ENCODE peak calls at places on chromosomes 12 and 14, in four cellular contexts. N, H, D and S are unnamed samples. For H3K4me1, the result is how much of the 10 kb centered on the place peaks cover.

GRCh38 chr14:85058170-85058569 is 471.8 kb upstream of the FLRT2 start:
- DNase-seq in D (no peak), N (no peak), H (no peak), S (no peak)

GRCh38 chr14:83164016-83164415 is 1630.4 kb upstream of the SEL1L start:
- DNase-seq in N (no peak), H (no peak), D (no peak), S (no peak)

GRCh38 chr14:74866708-74867389 is 9.1 kb downstream of the PROX2 start:
- DNase-seq in H (no peak), N (no peak), D (no peak), S (no peak)

GRCh38 chr12:54240129-54240528 is 39.8 kb downstream of the CBX5 start:
- DNase-seq in N (no peak), D (no peak), H (no peak), S (no peak)

GRCh38 chr14:98168196-98168985 is 1103.6 kb downstream of the BCL11B start:
- DNase-seq in H (no peak), N (no peak), D (no peak), S (no peak)

GRCh38 chr14:72104011-72104613 is 171.9 kb downstream of the RGS6 start:
- DNase-seq in H (no peak), N (no peak), D (peak), S (peak)

GRCh38 chr12:10557766-10558165 is 52.1 kb downstream of the EIF2S3B start:
- DNase-seq in N (no peak), H (peak), D (peak), S (no peak)

GRCh38 chr14:90274019-90274418 is 17.7 kb downstream of the PSMC1 start:
- DNase-seq in N (no peak), D (peak), H (no peak), S (no peak)

GRCh38 chr12:55934343-55934742 is 3.4 kb downstream of the DGKA start:
- DNase-seq in N (no peak), H (no peak), D (no peak), S (no peak)

GRCh38 chr12:97177482-97177881 is 270.4 kb downstream of the NEDD1 start:
- DNase-seq in N (no peak), H (no peak), D (no peak), S (no peak)

GRCh38 chr14:69956970-69957369 is 77.8 kb downstream of the SMOC1 start:
- DNase-seq in N (no peak), D (no peak), H (no peak), S (no peak)

GRCh38 chr12:51371295-51371953 is 19.8 kb downstream of the GALNT6 start:
- DNase-seq in D (peak), H (no peak), N (peak), S (peak)

GRCh38 chr14:100074431-100075100 is 9.3 kb downstream of the EVL start:
- DNase-seq in H (no peak), N (no peak), D (no peak), S (no peak)

GRCh38 chr14:71466251-71466650 is 466.0 kb upstream of the RGS6 start:
- DNase-seq in D (no peak), H (no peak), N (no peak), S (no peak)

GRCh38 chr14:54003064-54003463 is 46.4 kb upstream of the BMP4 start:
- DNase-seq in H (no peak), D (no peak), N (peak), S (no peak)

GRCh38 chr12:12008232-12008850 is 62.4 kb upstream of the BCL2L14 start:
- DNase-seq in D (no peak), H (no peak), N (no peak), S (peak)

GRCh38 chr12:15982471-15982870 is 71.3 kb downstream of the DERA start:
- DNase-seq in N (no peak), H (no peak), D (no peak), S (no peak)

GRCh38 chr14:92935446-92935845 is 12.5 kb downstream of the CHGA start:
- DNase-seq in D (no peak), H (no peak), N (no peak), S (no peak)

GRCh38 chr12:82867782-82868505 is 181.2 kb downstream of the TMTC2 start:
- DNase-seq in N (no peak), D (no peak), H (no peak), S (no peak)

GRCh38 chr12:10618338-10618987 is 5.1 kb upstream of the MAGOHB start:
- DNase-seq in N (no peak), H (no peak), D (no peak), S (no peak)

GRCh38 chr12:87302126-87302732 is 727.0 kb downstream of the C12orf50 start:
- DNase-seq in H (no peak), N (no peak), D (no peak), S (no peak)

GRCh38 chr14:23378612-23379220 is 1.9 kb downstream of the CMTM5 start:
- DNase-seq in D (no peak), H (no peak), N (no peak), S (no peak)

GRCh38 chr12:67517181-67517887 is 131.2 kb upstream of the DYRK2 start:
- DNase-seq in D (no peak), N (no peak), H (no peak), S (no peak)

GRCh38 chr12:64840129-64840528 is 15.7 kb downstream of the TBC1D30 start:
- DNase-seq in D (no peak), N (no peak), H (no peak), S (no peak)

GRCh38 chr14:32635103-32635719 is 303.5 kb upstream of the NPAS3 start:
- DNase-seq in D (no peak), N (no peak), H (no peak), S (no peak)

GRCh38 chr12:127120851-127121250 is 1146.1 kb upstream of the TMEM132C start:
- DNase-seq in H (no peak), N (no peak), D (no peak), S (no peak)

GRCh38 chr12:27076930-27077329 is 5.4 kb downstream of the C12orf71 start:
- DNase-seq in D (no peak), H (no peak), N (no peak), S (no peak)

GRCh38 chr12:103642240-103642864 is 55.3 kb downstream of the STAB2 start:
- DNase-seq in D (no peak), N (peak), H (no peak), S (no peak)

GRCh38 chr12:91361864-91362263 is 179.2 kb upstream of the DCN start:
- DNase-seq in H (no peak), N (peak), D (no peak), S (peak)

GRCh38 chr12:68745376-68745903 is 536 bp upstream of the SLC35E3 start:
- DNase-seq in N (no peak), H (no peak), D (no peak), S (no peak)

GRCh38 chr12:47394070-47394469 is 311.8 kb downstream of the RPAP3 start:
- DNase-seq in N (no peak), D (no peak), H (no peak), S (no peak)

GRCh38 chr12:34604227-34604626 is 581.9 kb downstream of the ALG10 start:
- DNase-seq in H (no peak), D (no peak), N (no peak), S (no peak)

DNA sequence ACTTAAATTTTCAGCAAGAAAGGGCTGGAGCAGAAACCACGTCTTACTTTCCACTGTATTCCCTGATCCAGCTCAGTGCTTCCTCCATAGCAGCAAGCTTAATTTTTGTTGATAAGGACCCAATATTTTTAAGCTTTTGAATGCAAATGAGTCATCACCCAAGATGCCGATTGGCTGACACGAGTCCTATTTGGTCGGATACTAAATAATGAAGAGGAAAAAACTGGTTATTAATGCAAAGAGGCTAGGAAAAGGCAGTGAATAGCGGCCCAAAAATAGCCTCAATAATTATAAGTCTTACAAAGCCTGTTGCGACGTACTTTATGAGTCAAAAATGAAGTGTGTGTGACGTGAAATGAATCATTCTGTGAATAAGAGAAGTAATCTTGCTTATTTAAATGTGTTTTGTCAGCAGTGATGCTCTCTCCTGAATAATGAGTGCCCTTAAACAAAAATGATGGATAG is 46.9 kb upstream of the IGF1 start:
- DNase-seq in H (no peak), D (no peak), N (no peak), S (no peak)
- TF ChIP-seq SUZ12 in H (no peak), D (no peak), N (no peak), S (no peak)

GRCh38 chr12:3078086-3078820 is 1.1 kb downstream of the TSPAN9 start:
- DNase-seq in D (no peak), H (no peak), N (no peak), S (no peak)

GRCh38 chr12:3077572-3078081 is 448 bp downstream of the TSPAN9 start:
- DNase-seq in N (no peak), H (no peak), D (no peak), S (no peak)

GRCh38 chr12:3075315-3075714 is 1.9 kb upstream of the TSPAN9 start:
- DNase-seq in D (no peak), H (no peak), N (no peak), S (no peak)

GRCh38 chr12:3073438-3074255 is 3.5 kb upstream of the TSPAN9 start:
- DNase-seq in N (peak), D (peak), H (peak), S (peak)

GRCh38 chr12:3076730-3077571 is at the start of gene TSPAN9:
- DNase-seq in H (no peak), N (peak), D (no peak), S (no peak)
- H3K4me1 ChIP-seq in H (under half), N (half or more), D (under half), S (under half)

DNA sequence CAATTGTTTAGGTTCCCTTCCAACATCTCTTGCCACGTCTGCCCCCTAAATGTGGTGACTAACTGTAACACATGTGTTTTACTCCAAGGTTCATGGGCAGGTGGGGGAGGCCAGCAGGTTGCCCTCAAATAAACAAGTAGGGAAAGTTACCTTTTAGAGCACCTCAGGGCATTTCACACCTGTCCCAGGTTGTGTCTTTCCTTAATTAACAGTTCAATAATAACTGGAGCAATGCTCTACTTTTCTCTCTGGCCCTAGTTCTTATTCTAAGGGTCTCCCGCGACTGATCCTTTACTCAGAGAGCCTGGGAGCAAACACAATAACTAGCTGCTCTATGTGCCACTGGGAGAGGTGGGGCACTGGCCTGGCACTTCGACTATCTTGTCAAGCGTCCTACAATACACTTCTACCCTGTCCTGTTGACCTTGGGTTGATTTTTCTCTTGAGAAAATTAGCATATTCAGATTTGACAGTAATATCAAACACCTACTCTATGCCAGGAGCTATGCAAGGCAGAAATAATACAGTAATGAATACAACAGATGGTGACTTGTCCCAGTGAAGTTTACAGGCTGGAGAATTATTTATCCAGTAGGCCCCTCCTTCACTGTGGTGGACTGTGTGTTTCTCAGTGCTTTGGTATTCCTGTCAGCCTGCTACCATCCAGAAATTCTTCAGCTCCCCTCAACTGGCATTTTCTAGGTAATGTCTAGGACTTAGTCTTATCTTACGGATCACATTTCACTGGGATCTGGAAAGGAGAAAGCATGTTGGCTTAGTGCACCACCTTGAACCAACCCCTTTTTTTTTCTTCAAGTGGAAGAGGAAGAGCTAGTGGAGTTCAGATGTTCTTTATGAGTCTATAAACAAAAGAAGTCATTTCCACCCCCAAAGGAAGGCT is 202.6 kb downstream of the CRADD start:
- DNase-seq in D (no peak), H (no peak), N (no peak), S (no peak)
- TF ChIP-seq ZNF274 in D (no peak), H (no peak), N (no peak), S (no peak)

DNA sequence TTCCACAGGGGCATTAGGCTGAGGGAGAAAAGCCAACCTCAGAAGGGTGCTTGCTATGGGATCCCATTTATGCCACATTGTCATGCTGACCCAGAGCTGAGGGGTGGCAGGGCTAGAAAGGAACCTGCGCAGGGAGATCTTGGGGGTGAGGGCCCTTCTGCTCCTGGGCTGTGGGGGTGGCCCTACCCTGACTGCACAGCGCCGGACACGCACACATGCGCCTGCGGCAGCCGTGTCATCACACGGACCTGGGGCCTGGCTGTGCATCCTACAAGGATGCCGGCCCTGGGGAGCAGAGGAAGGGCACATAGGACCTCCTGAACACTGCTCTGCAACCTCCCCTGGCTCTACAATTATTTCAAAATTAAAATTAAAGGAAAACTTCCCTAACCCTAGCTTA is 6.9 kb downstream of the CDCA4 start:
- DNase-seq in D (no peak), H (no peak), N (no peak), S (no peak)
- TF ChIP-seq SUZ12 in D (no peak), H (no peak), N (no peak), S (no peak)

GRCh38 chr12:3048540-3048939 is 28.6 kb upstream of the TSPAN9 start:
- DNase-seq in H (no peak), N (no peak), D (no peak), S (no peak)

GRCh38 chr12:3049176-3049575 is 28.0 kb upstream of the TSPAN9 start:
- DNase-seq in D (no peak), N (no peak), H (no peak), S (no peak)

GRCh38 chr12:3049596-3050314 is 27.4 kb upstream of the TSPAN9 start:
- DNase-seq in D (no peak), N (no peak), H (no peak), S (no peak)

GRCh38 chr12:3046441-3047200 is 30.6 kb upstream of the TSPAN9 start:
- DNase-seq in N (no peak), D (no peak), H (no peak), S (no peak)

GRCh38 chr12:3047961-3048360 is 29.2 kb upstream of the TSPAN9 start:
- DNase-seq in N (no peak), D (no peak), H (no peak), S (no peak)
- H3K4me1 ChIP-seq in N (under half), D (under half), H (under half), S (under half)

GRCh38 chr12:71477609-71478008 is 38.0 kb downstream of the LGR5 start:
- DNase-seq in H (no peak), N (no peak), D (no peak), S (no peak)

GRCh38 chr12:71475280-71475679 is 35.7 kb downstream of the LGR5 start:
- DNase-seq in H (no peak), D (no peak), N (no peak), S (no peak)

GRCh38 chr12:71478277-71478676 is 38.7 kb downstream of the LGR5 start:
- DNase-seq in D (no peak), H (no peak), N (no peak), S (no peak)

GRCh38 chr12:71476513-71476912 is 36.9 kb downstream of the LGR5 start:
- DNase-seq in H (no peak), D (no peak), N (no peak), S (no peak)

GRCh38 chr12:71477046-71477445 is 37.4 kb downstream of the LGR5 start:
- DNase-seq in D (no peak), H (no peak), N (no peak), S (no peak)
- TF ChIP-seq ZNF274 in D (no peak), H (no peak), N (no peak), S (no peak)